ENCODE peak calls at places on chromosomes 13 and 19, in five cellular contexts. G, O, L, S and M are unnamed samples.

GRCh38 chr13:35469781-35470380 is 6.6 kb downstream of the MAB21L1 start:
- DNase-seq in G (no peak), O (no peak), S (no peak), L (no peak), M (no peak)

GRCh38 chr13:77492982-77493381 is 42.5 kb upstream of the SCEL start:
- DNase-seq in O (no peak), S (no peak), G (no peak), L (no peak), M (no peak)

GRCh38 chr19:20318616-20319015 is 151.6 kb downstream of the ZNF486 start:
- DNase-seq in O (no peak), G (no peak), S (no peak), L (no peak), M (no peak)

GRCh38 chr19:1166872-1167573 is 7.0 kb downstream of the SBNO2 start:
- DNase-seq in L (no peak), G (no peak), O (no peak), S (no peak), M (no peak)

GRCh38 chr13:76019421-76020044 is 383.4 kb downstream of the LMO7 start:
- DNase-seq in G (no peak), L (peak), S (no peak), O (peak), M (no peak)

GRCh38 chr19:3058009-3058820 is 4.1 kb downstream of the TLE5 start:
- DNase-seq in G (no peak), L (no peak), O (no peak), S (no peak), M (no peak)

GRCh38 chr13:72164811-72165210 is 297.8 kb upstream of the DACH1 start:
- DNase-seq in G (no peak), L (no peak), O (no peak), S (no peak), M (no peak)

GRCh38 chr13:29543230-29544215 is 52.0 kb downstream of the SLC7A1 start:
- DNase-seq in O (peak), L (no peak), S (peak), G (no peak), M (no peak)

GRCh38 chr19:47035127-47035494 is 13.3 kb downstream of the TMEM160 start:
- DNase-seq in G (no peak), O (peak), L (no peak), S (no peak), M (no peak)

GRCh38 chr19:41696402-41697197 is 8.5 kb upstream of the CEACAM7 start:
- DNase-seq in L (peak), G (no peak), S (no peak), O (peak), M (no peak)

GRCh38 chr13:52659340-52659739 is 6.7 kb downstream of the SUGT1 start:
- DNase-seq in L (no peak), O (no peak), G (no peak), S (no peak), M (no peak)

GRCh38 chr13:110560606-110561334 is 752 bp downstream of the RAB20 start:
- DNase-seq in S (no peak), O (no peak), G (no peak), L (no peak), M (no peak)